ENCODE peak calls at places on chromosomes 1 and 21, in ten cellular contexts. M, L, W, Y, I, J, F, H, G and E are unnamed samples.

GRCh38 chr1:19596065-19596718 is 47.9 kb upstream of the NBL1 start:
- DNase-seq in J (no peak), I (peak; percentile 35), W (no peak), M (peak; percentile 50), F (no peak), Y (no peak), G (no peak), L (no peak), H (no peak), E (no peak)

GRCh38 chr1:154713001-154713400 is 105.0 kb upstream of the ADAR start:
- DNase-seq in Y (no peak), M (no peak), W (no peak), I (no peak), F (no peak), G (no peak), H (no peak), L (no peak), J (no peak), E (no peak)

GRCh38 chr1:39900662-39901485 is 843 bp downstream of the MYCL start:
- DNase-seq in L (peak; percentile 62), I (no peak), F (peak; percentile 85), J (peak; percentile 82), M (peak; percentile 60), G (peak; percentile 78), W (no peak), Y (peak; percentile 24), H (peak; percentile 47), E (peak; percentile 14)

GRCh38 chr1:242477944-242478343 is 46.6 kb downstream of the PLD5 start:
- DNase-seq in L (peak; percentile 75), M (no peak), W (no peak), Y (no peak), J (no peak), G (no peak), F (no peak), I (no peak), H (no peak), E (no peak)

GRCh38 chr21:34930971-34931370 is 118.1 kb downstream of the RUNX1 start:
- DNase-seq in J (no peak), Y (no peak), M (no peak), H (peak; percentile 36), L (no peak), I (no peak), G (no peak), W (no peak), F (no peak), E (no peak)

GRCh38 chr1:174157157-174157806 is 2.0 kb upstream of the RABGAP1L start:
- DNase-seq in F (no peak), H (peak; percentile 85), M (no peak), L (no peak), Y (no peak), W (no peak), J (no peak), G (no peak), I (peak; percentile 54), E (no peak)

GRCh38 chr1:230735447-230735846 is 11.7 kb upstream of the CAPN9 start:
- DNase-seq in H (no peak), Y (no peak), I (no peak), J (no peak), G (no peak), L (no peak), M (no peak), W (no peak), F (no peak), E (no peak)

GRCh38 chr1:117036018-117036421 is 24.1 kb upstream of the TTF2 start:
- DNase-seq in I (no peak), G (no peak), H (no peak), W (no peak), F (no peak), Y (no peak), L (no peak), M (no peak), J (peak; percentile 93), E (no peak)

GRCh38 chr1:24500448-24501048 is 2.1 kb upstream of the RCAN3 start:
- DNase-seq in L (no peak), G (no peak), M (no peak), J (no peak), W (no peak), I (peak; percentile 29), H (no peak), Y (no peak), F (no peak), E (no peak)

GRCh38 chr1:24503870-24504523 is 1.4 kb downstream of the RCAN3 start:
- DNase-seq in I (no peak), M (peak; percentile 8), J (no peak), H (no peak), Y (no peak), W (no peak), F (no peak), L (no peak), G (no peak), E (no peak)

GRCh38 chr1:24501371-24502167 is 1.1 kb upstream of the RCAN3 start:
- DNase-seq in W (no peak), G (no peak), H (peak; percentile 33), J (peak; percentile 57), M (no peak), Y (no peak), L (no peak), I (peak; percentile 78), F (no peak), E (peak; percentile 65)

GRCh38 chr1:24503003-24503751 is 541 bp downstream of the RCAN3 start:
- DNase-seq in Y (peak; percentile 27), I (no peak), L (peak; percentile 20), J (no peak), G (no peak), W (no peak), F (no peak), H (peak; percentile 48), M (peak; percentile 42), E (peak; percentile 46)

GRCh38 chr1:24502168-24503002 is at the start of gene RCAN3:
- DNase-seq in F (peak; percentile 82), H (peak; percentile 88), M (peak; percentile 94), J (peak; percentile 95), G (peak; percentile 95), I (peak; percentile 94), W (peak; percentile 85), Y (peak; percentile 89), L (peak; percentile 94), E (peak; percentile 89)
- H3K4me3 ChIP-seq in F (peak within 1 kb of the TSS; percentile 60), H (peak within 1 kb of the TSS; percentile 97), M (peak within 1 kb of the TSS; percentile 81), J (peak within 1 kb of the TSS; percentile 79), G (peak within 1 kb of the TSS; percentile 76), I (peak within 1 kb of the TSS; percentile 84), W (peak within 1 kb of the TSS; percentile 73), Y (peak within 1 kb of the TSS; percentile 75), L (peak within 1 kb of the TSS; percentile 50), E (peak within 1 kb of the TSS; percentile 84)

GRCh38 chr21:44070391-44070790 is 36.8 kb upstream of the PWP2 start:
- DNase-seq in W (no peak), J (no peak), M (no peak), H (no peak), G (no peak), I (no peak), L (no peak), Y (no peak), F (no peak), E (no peak)
- H3K36me3 ChIP-seq in W (peaks cover 1% of the 10 kb centered on the region), J (peaks cover 6% of the 10 kb centered on the region), M (no peaks in the 10 kb centered on the region), H (peaks cover 6% of the 10 kb centered on the region), G (peaks cover 67% of the 10 kb centered on the region), I (peaks cover 66% of the 10 kb centered on the region), L (peaks cover 9% of the 10 kb centered on the region), Y (peaks cover 2% of the 10 kb centered on the region), F (peaks cover 13% of the 10 kb centered on the region), E (peaks cover 59% of the 10 kb centered on the region)

GRCh38 chr1:158391099-158391498 is 8.2 kb downstream of the OR10T2 start:
- DNase-seq in L (no peak), Y (no peak), H (no peak), J (no peak), I (no peak), M (no peak), W (no peak), F (no peak), G (no peak), E (no peak)

GRCh38 chr1:158390342-158390741 is 8.9 kb downstream of the OR10T2 start:
- DNase-seq in I (no peak), F (no peak), H (no peak), M (no peak), Y (no peak), G (no peak), L (no peak), J (no peak), W (no peak), E (no peak)
- H3K27ac ChIP-seq in I (no peak overlapping the region), F (no peak overlapping the region), H (no peak overlapping the region), M (no peak overlapping the region), Y (no peak overlapping the region), G (no peak overlapping the region), L (no peak overlapping the region), J (no peak overlapping the region), W (no peak overlapping the region), E (no peak overlapping the region)

GRCh38 chr1:47710075-47711071 is 272.5 kb downstream of the FOXD2 start:
- DNase-seq in Y (peak; percentile 83), H (peak; percentile 41), J (peak; percentile 67), L (peak; percentile 78), M (peak; percentile 84), I (peak; percentile 38), W (peak; percentile 69), F (peak; percentile 88), G (peak; percentile 88), E (peak; percentile 54)

GRCh38 chr1:47711211-47711847 is 273.5 kb downstream of the FOXD2 start:
- DNase-seq in J (no peak), G (no peak), M (no peak), Y (no peak), F (no peak), I (no peak), W (no peak), L (no peak), H (no peak), E (no peak)

GRCh38 chr1:47709302-47710074 is 271.6 kb downstream of the FOXD2 start:
- DNase-seq in H (no peak), W (no peak), Y (peak; percentile 28), F (no peak), L (peak; percentile 58), G (no peak), I (no peak), M (peak; percentile 92), J (peak; percentile 73), E (no peak)

GRCh38 chr1:47707887-47708535 is 270.2 kb downstream of the FOXD2 start:
- DNase-seq in F (no peak), Y (no peak), W (no peak), M (no peak), I (no peak), G (no peak), J (no peak), H (no peak), L (no peak), E (no peak)

DNA sequence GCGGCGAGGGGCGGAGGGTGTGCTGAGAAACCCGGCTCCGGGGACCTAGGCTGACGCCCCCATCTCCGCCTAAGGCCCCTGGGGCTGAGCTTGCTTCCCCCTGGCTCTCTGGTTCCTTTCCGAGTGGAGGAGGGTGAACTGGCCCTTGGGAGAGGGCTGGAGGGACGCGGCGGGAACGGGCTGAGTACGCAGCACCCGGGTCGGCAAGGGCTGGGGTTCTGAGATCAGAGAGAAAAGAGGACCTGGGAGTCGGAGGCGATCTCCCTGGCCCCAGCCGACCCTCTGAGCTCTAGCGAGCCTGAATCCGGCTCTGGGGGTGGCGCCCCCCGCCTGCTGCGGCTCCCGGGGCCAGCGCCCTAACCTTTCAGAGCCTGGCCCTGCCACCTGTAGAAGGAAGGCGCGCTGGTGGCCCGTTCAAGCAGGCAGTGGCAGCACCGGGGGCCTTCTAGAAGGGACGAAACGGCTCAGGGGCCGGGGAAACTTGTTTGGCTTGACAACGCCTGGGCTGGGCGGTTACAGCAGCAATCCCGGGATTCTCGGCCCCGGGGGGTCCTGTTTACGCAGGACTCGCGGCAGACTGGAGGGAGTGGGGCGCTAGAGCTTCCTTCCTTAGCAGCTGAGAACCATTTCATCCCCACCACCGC is 270.9 kb downstream of the FOXD2 start:
- DNase-seq in Y (no peak), G (no peak), M (peak; percentile 88), L (peak; percentile 51), F (no peak), H (no peak), J (peak; percentile 88), I (no peak), W (no peak), E (no peak)
- H3K4me3 ChIP-seq in Y (peak overlapping the region; percentile 52), G (no peak overlapping the region), M (peak overlapping the region; percentile 53), L (peak overlapping the region; percentile 27), F (no peak overlapping the region), H (no peak overlapping the region), J (no peak overlapping the region), I (no peak overlapping the region), W (no peak overlapping the region), E (no peak overlapping the region)